ENCODE peak calls at places on chromosome 7, in seven cellular contexts. One of them, this sample, is unnamed.

GRCh38 chr7:100584677-100585510 is 1.0 kb downstream of the LRCH4 start:
- DNase-seq in breast epithelium: peak
- DNase-seq in lower leg skin: no peak
- DNase-seq in HCT116: no peak
- DNase-seq in K562: peak
- DNase-seq in tibial nerve: no peak
- DNase-seq in endothelial cell of umbilical vein: peak
- DNase-seq in this sample: no peak

GRCh38 chr7:107628461-107629064 is 32.1 kb upstream of the SLC26A4 start:
- DNase-seq in breast epithelium: no peak
- DNase-seq in lower leg skin: no peak
- DNase-seq in HCT116: no peak
- DNase-seq in K562: no peak
- DNase-seq in tibial nerve: no peak
- DNase-seq in endothelial cell of umbilical vein: no peak
- DNase-seq in this sample: no peak

GRCh38 chr7:89549768-89550167 is 604.5 kb upstream of the STEAP1 start:
- DNase-seq in breast epithelium: no peak
- DNase-seq in lower leg skin: no peak
- DNase-seq in HCT116: no peak
- DNase-seq in K562: no peak
- DNase-seq in tibial nerve: no peak
- DNase-seq in endothelial cell of umbilical vein: no peak
- DNase-seq in this sample: no peak

GRCh38 chr7:155371884-155372781 is 74.5 kb downstream of the INSIG1 start:
- DNase-seq in breast epithelium: no peak
- DNase-seq in lower leg skin: no peak
- DNase-seq in HCT116: no peak
- DNase-seq in K562: peak
- DNase-seq in tibial nerve: no peak
- DNase-seq in endothelial cell of umbilical vein: no peak
- DNase-seq in this sample: peak

GRCh38 chr7:44269417-44269816 is 56.0 kb downstream of the CAMK2B start:
- DNase-seq in breast epithelium: no peak
- DNase-seq in lower leg skin: no peak
- DNase-seq in HCT116: no peak
- DNase-seq in K562: no peak
- DNase-seq in tibial nerve: no peak
- DNase-seq in endothelial cell of umbilical vein: no peak
- DNase-seq in this sample: no peak

GRCh38 chr7:100865372-100865911 is 1.7 kb upstream of the TRIP6 start:
- DNase-seq in breast epithelium: no peak
- DNase-seq in lower leg skin: no peak
- DNase-seq in HCT116: peak
- DNase-seq in K562: no peak
- DNase-seq in tibial nerve: no peak
- DNase-seq in endothelial cell of umbilical vein: peak
- DNase-seq in this sample: no peak

GRCh38 chr7:17422966-17423365 is 124.5 kb downstream of the AHR start:
- DNase-seq in breast epithelium: no peak
- DNase-seq in lower leg skin: no peak
- DNase-seq in HCT116: no peak
- DNase-seq in K562: no peak
- DNase-seq in tibial nerve: no peak
- DNase-seq in endothelial cell of umbilical vein: no peak
- DNase-seq in this sample: no peak

GRCh38 chr7:134991469-134992339 is 5.4 kb downstream of the AGBL3 start:
- DNase-seq in breast epithelium: no peak
- DNase-seq in lower leg skin: no peak
- DNase-seq in HCT116: no peak
- DNase-seq in K562: no peak
- DNase-seq in tibial nerve: no peak
- DNase-seq in endothelial cell of umbilical vein: peak
- DNase-seq in this sample: no peak

GRCh38 chr7:158549834-158550700 is 37.6 kb downstream of the PTPRN2 start:
- DNase-seq in breast epithelium: no peak
- DNase-seq in lower leg skin: no peak
- DNase-seq in HCT116: no peak
- DNase-seq in K562: no peak
- DNase-seq in tibial nerve: no peak
- DNase-seq in endothelial cell of umbilical vein: no peak
- DNase-seq in this sample: no peak

GRCh38 chr7:54831046-54831643 is 72.1 kb upstream of the SEC61G start:
- DNase-seq in breast epithelium: no peak
- DNase-seq in lower leg skin: no peak
- DNase-seq in HCT116: peak
- DNase-seq in K562: no peak
- DNase-seq in tibial nerve: no peak
- DNase-seq in endothelial cell of umbilical vein: no peak
- DNase-seq in this sample: no peak

GRCh38 chr7:138974675-138975237 is 6.4 kb downstream of the KIAA1549 start:
- DNase-seq in breast epithelium: no peak
- DNase-seq in lower leg skin: peak
- DNase-seq in HCT116: no peak
- DNase-seq in K562: no peak
- DNase-seq in tibial nerve: no peak
- DNase-seq in endothelial cell of umbilical vein: no peak
- DNase-seq in this sample: no peak

GRCh38 chr7:33671521-33672262 is 233.6 kb upstream of the BMPER start:
- DNase-seq in breast epithelium: no peak
- DNase-seq in lower leg skin: no peak
- DNase-seq in HCT116: no peak
- DNase-seq in K562: no peak
- DNase-seq in tibial nerve: no peak
- DNase-seq in endothelial cell of umbilical vein: peak
- DNase-seq in this sample: no peak

GRCh38 chr7:30471205-30471604 is 7.4 kb downstream of the NOD1 start:
- DNase-seq in breast epithelium: no peak
- DNase-seq in lower leg skin: no peak
- DNase-seq in HCT116: no peak
- DNase-seq in K562: no peak
- DNase-seq in tibial nerve: no peak
- DNase-seq in endothelial cell of umbilical vein: no peak
- DNase-seq in this sample: no peak

GRCh38 chr7:113945018-113945938 is 26.5 kb upstream of the PPP1R3A start:
- DNase-seq in breast epithelium: no peak
- DNase-seq in lower leg skin: no peak
- DNase-seq in HCT116: no peak
- DNase-seq in K562: no peak
- DNase-seq in tibial nerve: no peak
- DNase-seq in endothelial cell of umbilical vein: no peak
- DNase-seq in this sample: no peak

GRCh38 chr7:114269714-114270113 is 144.9 kb upstream of the FOXP2 start:
- DNase-seq in breast epithelium: no peak
- DNase-seq in lower leg skin: no peak
- DNase-seq in HCT116: no peak
- DNase-seq in K562: no peak
- DNase-seq in tibial nerve: no peak
- DNase-seq in endothelial cell of umbilical vein: no peak
- DNase-seq in this sample: no peak

GRCh38 chr7:2539031-2540028 is 16.0 kb downstream of the BRAT1 start:
- DNase-seq in breast epithelium: no peak
- DNase-seq in lower leg skin: no peak
- DNase-seq in HCT116: no peak
- DNase-seq in K562: no peak
- DNase-seq in tibial nerve: no peak
- DNase-seq in endothelial cell of umbilical vein: no peak
- DNase-seq in this sample: no peak

GRCh38 chr7:14229047-14229446 is 239.6 kb upstream of the ETV1 start:
- DNase-seq in breast epithelium: no peak
- DNase-seq in lower leg skin: no peak
- DNase-seq in HCT116: no peak
- DNase-seq in K562: no peak
- DNase-seq in tibial nerve: no peak
- DNase-seq in endothelial cell of umbilical vein: no peak
- DNase-seq in this sample: no peak

GRCh38 chr7:47304727-47305719 is 276.9 kb downstream of the TNS3 start:
- DNase-seq in breast epithelium: no peak
- DNase-seq in lower leg skin: peak
- DNase-seq in HCT116: no peak
- DNase-seq in K562: no peak
- DNase-seq in tibial nerve: no peak
- DNase-seq in endothelial cell of umbilical vein: no peak
- DNase-seq in this sample: no peak

GRCh38 chr7:37488163-37488759 is 39.6 kb upstream of the ELMO1 start:
- DNase-seq in breast epithelium: no peak
- DNase-seq in lower leg skin: no peak
- DNase-seq in HCT116: no peak
- DNase-seq in K562: no peak
- DNase-seq in tibial nerve: no peak
- DNase-seq in endothelial cell of umbilical vein: peak
- DNase-seq in this sample: no peak

GRCh38 chr7:140924019-140924820 is 509 bp downstream of the BRAF start:
- DNase-seq in breast epithelium: peak
- DNase-seq in lower leg skin: peak
- DNase-seq in HCT116: peak
- DNase-seq in K562: peak
- DNase-seq in tibial nerve: peak
- DNase-seq in endothelial cell of umbilical vein: peak
- DNase-seq in this sample: peak
- TF ChIP-seq POLR2A in breast epithelium: no peak
- TF ChIP-seq POLR2A in lower leg skin: no peak
- TF ChIP-seq POLR2A in HCT116: no peak
- TF ChIP-seq POLR2A in K562: peak
- TF ChIP-seq POLR2A in tibial nerve: no peak
- TF ChIP-seq POLR2A in endothelial cell of umbilical vein: peak
- TF ChIP-seq POLR2A in this sample: peak

DNA sequence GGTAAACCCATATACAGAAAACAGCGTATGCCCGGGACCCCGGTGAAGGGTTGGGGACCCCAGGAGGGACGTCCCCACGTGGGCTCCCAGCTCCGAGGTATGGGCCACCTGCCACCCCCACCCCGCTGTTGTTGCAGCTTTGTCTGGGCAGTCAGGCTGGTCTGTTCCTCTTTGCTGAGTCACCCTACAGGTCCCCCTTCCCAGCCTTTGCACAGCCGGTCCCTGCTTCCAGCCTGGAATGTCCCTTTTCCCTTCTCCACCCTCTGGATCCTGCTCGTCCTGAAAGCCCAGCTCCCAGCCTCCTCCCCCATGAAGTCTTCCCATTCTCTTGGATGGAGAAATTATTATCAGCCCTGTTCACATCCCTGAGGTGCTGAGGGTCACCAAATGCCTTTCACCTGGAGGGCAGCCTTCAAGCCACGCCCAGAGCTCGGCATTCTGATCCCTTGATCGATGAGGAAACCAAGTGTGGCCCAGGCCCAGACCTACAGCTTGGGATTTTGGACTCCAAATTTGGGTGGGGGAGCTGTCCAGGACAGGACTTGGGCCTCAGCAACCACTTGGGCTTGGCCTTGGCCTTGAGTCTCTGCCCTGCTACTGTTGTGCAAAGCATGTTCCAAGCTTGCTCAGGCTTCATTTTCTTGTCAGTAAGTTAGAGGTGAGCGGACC is 2.6 kb downstream of the CLDN4 start:
- DNase-seq in breast epithelium: no peak
- DNase-seq in lower leg skin: no peak
- DNase-seq in HCT116: no peak
- DNase-seq in K562: no peak
- DNase-seq in tibial nerve: no peak
- DNase-seq in endothelial cell of umbilical vein: no peak
- DNase-seq in this sample: no peak
- TF ChIP-seq POLR2A in breast epithelium: no peak
- TF ChIP-seq POLR2A in lower leg skin: no peak
- TF ChIP-seq POLR2A in HCT116: no peak
- TF ChIP-seq POLR2A in K562: no peak
- TF ChIP-seq POLR2A in tibial nerve: no peak
- TF ChIP-seq POLR2A in endothelial cell of umbilical vein: no peak
- TF ChIP-seq POLR2A in this sample: no peak

DNA sequence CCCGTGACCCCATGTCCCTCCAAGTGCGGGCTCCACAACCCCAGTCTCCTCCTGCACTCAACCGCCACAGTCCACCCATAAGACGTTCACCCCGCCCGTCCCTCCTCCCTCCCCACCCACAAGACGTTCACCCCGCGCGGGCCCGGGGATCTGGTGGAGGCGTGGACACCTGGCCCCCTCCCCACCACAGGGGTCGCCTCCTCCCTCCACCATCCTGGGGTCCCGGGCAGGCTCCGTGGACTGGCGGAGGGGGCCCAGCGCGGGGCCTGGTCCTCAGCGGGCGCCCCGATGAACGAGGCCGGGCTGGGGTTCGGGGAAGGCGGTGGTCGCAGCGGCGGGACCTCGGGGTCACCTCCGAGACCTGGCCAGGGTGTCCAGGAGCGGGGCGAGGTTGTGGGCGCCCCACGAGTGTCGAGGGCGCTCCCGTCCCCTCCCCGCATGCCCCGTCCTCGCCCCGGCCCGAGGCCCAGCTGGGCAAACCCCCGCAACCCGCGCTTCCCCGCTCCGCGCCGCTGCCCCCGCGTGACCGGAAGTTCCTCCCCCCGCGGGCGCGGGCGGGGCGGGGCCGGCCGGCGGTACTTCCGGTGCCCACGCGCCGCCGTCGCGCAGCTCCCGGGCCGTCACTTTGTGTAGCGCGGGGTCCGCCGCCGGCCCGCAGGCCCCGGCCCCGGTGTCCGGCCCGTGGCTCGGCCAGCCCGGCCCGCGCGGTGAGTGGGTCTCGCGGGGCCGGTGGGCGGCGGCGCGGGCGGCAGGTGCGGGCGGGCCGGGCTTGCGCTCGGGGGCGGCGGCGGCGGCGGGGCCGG is at the start of gene ZNF316:
- DNase-seq in breast epithelium: peak
- DNase-seq in lower leg skin: no peak
- DNase-seq in HCT116: no peak
- DNase-seq in K562: peak
- DNase-seq in tibial nerve: no peak
- DNase-seq in endothelial cell of umbilical vein: peak
- DNase-seq in this sample: peak
- TF ChIP-seq POLR2A in breast epithelium: no peak
- TF ChIP-seq POLR2A in lower leg skin: peak
- TF ChIP-seq POLR2A in HCT116: no peak
- TF ChIP-seq POLR2A in K562: peak
- TF ChIP-seq POLR2A in tibial nerve: peak
- TF ChIP-seq POLR2A in endothelial cell of umbilical vein: peak
- TF ChIP-seq POLR2A in this sample: peak

GRCh38 chr7:85183296-85183695 is 3.6 kb downstream of the SEMA3D start:
- DNase-seq in breast epithelium: no peak
- DNase-seq in lower leg skin: no peak
- DNase-seq in HCT116: no peak
- DNase-seq in K562: no peak
- DNase-seq in tibial nerve: no peak
- DNase-seq in endothelial cell of umbilical vein: no peak
- DNase-seq in this sample: no peak

GRCh38 chr7:85186521-85187241 is at the start of gene SEMA3D:
- DNase-seq in breast epithelium: peak
- DNase-seq in lower leg skin: peak
- DNase-seq in HCT116: peak
- DNase-seq in K562: peak
- DNase-seq in tibial nerve: peak
- DNase-seq in endothelial cell of umbilical vein: peak
- DNase-seq in this sample: peak

GRCh38 chr7:85185355-85186082 is 1.3 kb downstream of the SEMA3D start:
- DNase-seq in breast epithelium: peak
- DNase-seq in lower leg skin: peak
- DNase-seq in HCT116: no peak
- DNase-seq in K562: no peak
- DNase-seq in tibial nerve: peak
- DNase-seq in endothelial cell of umbilical vein: peak
- DNase-seq in this sample: no peak

GRCh38 chr7:85184599-85185354 is 2.1 kb downstream of the SEMA3D start:
- DNase-seq in breast epithelium: no peak
- DNase-seq in lower leg skin: peak
- DNase-seq in HCT116: no peak
- DNase-seq in K562: no peak
- DNase-seq in tibial nerve: no peak
- DNase-seq in endothelial cell of umbilical vein: no peak
- DNase-seq in this sample: no peak

GRCh38 chr7:85186083-85186520 is 754 bp downstream of the SEMA3D start:
- DNase-seq in breast epithelium: peak
- DNase-seq in lower leg skin: peak
- DNase-seq in HCT116: no peak
- DNase-seq in K562: no peak
- DNase-seq in tibial nerve: no peak
- DNase-seq in endothelial cell of umbilical vein: peak
- DNase-seq in this sample: no peak
- TF ChIP-seq POLR2A in breast epithelium: no peak
- TF ChIP-seq POLR2A in lower leg skin: no peak
- TF ChIP-seq POLR2A in HCT116: no peak
- TF ChIP-seq POLR2A in K562: no peak
- TF ChIP-seq POLR2A in tibial nerve: no peak
- TF ChIP-seq POLR2A in endothelial cell of umbilical vein: no peak
- TF ChIP-seq POLR2A in this sample: no peak